ENCODE peak calls at places on chromosomes 12 and 14, in nine cellular contexts. Q is psoas muscle; X is NCI-H1436; V is CD8-positive, alpha-beta memory T cell; A is stimulated activated CD8-positive, alpha-beta memory T cell treated with anti-CD3 and anti-CD28 coated beads, Interleukin-2, amount 100 ng/mL, for 1 hour; B is Daoy; W is HTR-8/SVneo; P is ovary; D is GM03348. I is an unnamed sample.

GRCh38 chr14:27056586-27056985 is 458.8 kb upstream of the NOVA1 start:
- DNase-seq in Q (no peak), X (no peak), V (no peak), A (no peak), B (no peak), W (no peak), P (no peak), D (no peak), I (no peak)

GRCh38 chr12:72511906-72512305 is 239.7 kb downstream of the TRHDE start:
- DNase-seq in Q (no peak), X (no peak), V (no peak), A (no peak), B (peak), W (no peak), P (no peak), D (no peak), I (no peak)

GRCh38 chr14:102920273-102920997 is 2.0 kb upstream of the AMN start:
- DNase-seq in Q (no peak), X (no peak), V (no peak), A (no peak), B (no peak), W (no peak), P (no peak), D (no peak), I (no peak)

GRCh38 chr14:69895109-69895508 is 15.9 kb downstream of the SMOC1 start:
- DNase-seq in Q (no peak), X (no peak), V (no peak), A (no peak), B (no peak), W (no peak), P (no peak), D (no peak), I (no peak)

GRCh38 chr14:97276573-97276972 is 479.4 kb downstream of the VRK1 start:
- DNase-seq in Q (no peak), X (no peak), V (no peak), A (no peak), B (peak), W (no peak), P (no peak), D (no peak), I (no peak)

GRCh38 chr14:24366664-24367505 is 1.1 kb upstream of the NFATC4 start:
- DNase-seq in Q (peak), X (peak), V (peak), A (no peak), B (peak), W (peak), P (peak), D (peak), I (peak)

GRCh38 chr12:49518914-49519573 is 19.8 kb upstream of the KCNH3 start:
- DNase-seq in Q (no peak), X (no peak), V (no peak), A (no peak), B (peak), W (no peak), P (no peak), D (peak), I (peak)

GRCh38 chr14:57480044-57480443 is 13.6 kb downstream of the CCDC198 start:
- DNase-seq in Q (no peak), X (no peak), V (no peak), A (no peak), B (peak), W (no peak), P (no peak), D (peak), I (no peak)

GRCh38 chr12:1660304-1661187 is 30.3 kb upstream of the ADIPOR2 start:
- DNase-seq in Q (peak), X (no peak), V (peak), A (peak), B (no peak), W (no peak), P (peak), D (no peak), I (peak)

GRCh38 chr12:123150804-123151678 is at the start of gene PITPNM2:
- DNase-seq in Q (peak), X (peak), V (peak), A (peak), B (peak), W (no peak), P (peak), D (peak), I (peak)

GRCh38 chr14:95394981-95395737 is 75.5 kb upstream of the CLMN start:
- DNase-seq in Q (no peak), X (no peak), V (no peak), A (no peak), B (peak), W (no peak), P (no peak), D (no peak), I (no peak)

GRCh38 chr14:67883717-67884116 is 64.1 kb downstream of the RAD51B start:
- DNase-seq in Q (no peak), X (no peak), V (no peak), A (no peak), B (no peak), W (peak), P (no peak), D (peak), I (peak)

GRCh38 chr12:91732086-91732485 is 413.6 kb downstream of the BTG1 start:
- DNase-seq in Q (no peak), X (no peak), V (no peak), A (no peak), B (no peak), W (no peak), P (no peak), D (no peak), I (no peak)

I was measured in dermis blood vessel endothelial cell.